ENCODE peak calls at places on chromosomes 16 and 17, in four cellular contexts. B is A549, W is K562, G is HepG2. L is an unnamed sample.

GRCh38 chr17:76446449-76447231 is 6.3 kb downstream of the UBE2O start:
- DNase-seq in B (peak; percentile 84), G (peak; percentile 84), W (peak; percentile 74), L (no peak)

GRCh38 chr16:67391424-67392300 is 1.6 kb downstream of the TPPP3 start:
- DNase-seq in B (peak; percentile 43), W (no peak), G (no peak), L (no peak)

GRCh38 chr16:67982011-67982696 is 1.9 kb upstream of the DPEP3 start:
- DNase-seq in W (no peak), B (no peak), G (no peak), L (no peak)

GRCh38 chr17:8732406-8733065 is 12.1 kb downstream of the CCDC42 start:
- DNase-seq in W (no peak), B (no peak), G (no peak), L (no peak)

GRCh38 chr17:17780941-17781590 is 55.7 kb downstream of the SREBF1 start:
- DNase-seq in W (no peak), B (peak; percentile 55), G (no peak), L (peak; percentile 71)

GRCh38 chr17:16491131-16491702 is 776 bp downstream of the LRRC75A start:
- DNase-seq in W (no peak), B (no peak), G (no peak), L (peak; percentile 40)

GRCh38 chr17:78875738-78876597 is 27.0 kb downstream of the CEP295NL start:
- DNase-seq in W (no peak), B (no peak), G (no peak), L (no peak)

GRCh38 chr17:10059684-10060211 is 138.7 kb downstream of the GAS7 start:
- DNase-seq in G (no peak), W (no peak), B (no peak), L (no peak)

GRCh38 chr16:26454102-26454501 is 612.6 kb upstream of the C16orf82 start:
- DNase-seq in B (no peak), G (no peak), W (no peak), L (no peak)

GRCh38 chr17:40099627-40100418 is 566 bp downstream of the NR1D1 start:
- DNase-seq in W (no peak), G (no peak), B (no peak), L (no peak)

GRCh38 chr16:29745126-29745852 is 501 bp downstream of the C16orf54 start:
- DNase-seq in B (no peak), G (no peak), W (no peak), L (no peak)

GRCh38 chr17:81322271-81323082 is 27.4 kb upstream of the SLC38A10 start:
- DNase-seq in G (peak; percentile 78), B (peak; percentile 72), W (peak; percentile 85), L (peak; percentile 56)

GRCh38 chr17:48613862-48614694 is 1.0 kb downstream of the HOXB8 start:
- DNase-seq in W (no peak), G (no peak), B (peak; percentile 71), L (no peak)

GRCh38 chr16:13453938-13454553 is 465.9 kb upstream of the ERCC4 start:
- DNase-seq in W (peak; percentile 50), B (peak; percentile 16), G (peak; percentile 38), L (peak; percentile 52)

GRCh38 chr16:15440852-15441251 is 6.5 kb downstream of the BMERB1 start:
- DNase-seq in G (no peak), W (no peak), B (peak; percentile 86), L (no peak)

GRCh38 chr17:38510424-38511125 is 82.3 kb downstream of the ARHGAP23 start:
- DNase-seq in W (peak; percentile 56), G (peak; percentile 39), B (no peak), L (peak; percentile 65)

GRCh38 chr16:31871510-31871909 is 2.1 kb upstream of the ZNF267 start:
- DNase-seq in B (no peak), G (no peak), W (no peak), L (no peak)

GRCh38 chr17:53454337-53454736 is 368.4 kb upstream of the KIF2B start:
- DNase-seq in W (no peak), B (no peak), G (no peak), L (no peak)

GRCh38 chr16:15031596-15031995 is 24.3 kb downstream of the NTAN1 start:
- DNase-seq in B (no peak), W (no peak), G (no peak), L (no peak)

GRCh38 chr16:73057369-73058210 is 9.7 kb upstream of the ZFHX3 start:
- DNase-seq in W (peak; percentile 7), G (no peak), B (no peak), L (peak; percentile 42)

GRCh38 chr17:80071116-80071980 is 30.0 kb upstream of the GAA start:
- DNase-seq in W (no peak), G (peak; percentile 43), B (no peak), L (no peak)

GRCh38 chr16:67470314-67470713 is 10.6 kb downstream of the ATP6V0D1 start:
- DNase-seq in B (no peak), W (no peak), G (no peak), L (no peak)

GRCh38 chr16:47463771-47464624 is 2.9 kb downstream of the PHKB start:
- DNase-seq in B (no peak), G (no peak), W (peak; percentile 54), L (no peak)

GRCh38 chr17:31274252-31274651 is 22.8 kb downstream of the OMG start:
- DNase-seq in W (no peak), G (peak; percentile 39), B (peak; percentile 27), L (no peak)

GRCh38 chr17:42618442-42619150 is 9.1 kb downstream of the TUBG1 start:
- DNase-seq in W (peak; percentile 82), G (peak; percentile 82), B (peak; percentile 65), L (peak; percentile 70)

GRCh38 chr17:80856863-80857488 is 134.7 kb upstream of the CHMP6 start:
- DNase-seq in G (no peak), B (no peak), W (no peak), L (no peak)

GRCh38 chr16:73319747-73320146 is 271.8 kb upstream of the ZFHX3 start:
- DNase-seq in B (no peak), G (no peak), W (no peak), L (no peak)

GRCh38 chr16:35562471-35562870 is 2103.1 kb downstream of the TP53TG3F start:
- DNase-seq in G (no peak), W (no peak), B (no peak), L (no peak)

GRCh38 chr16:26204138-26204537 is 512.4 kb downstream of the HS3ST4 start:
- DNase-seq in G (no peak), W (no peak), B (no peak), L (no peak)

GRCh38 chr17:41967141-41967920 is 736 bp downstream of the CNP start:
- DNase-seq in W (peak; percentile 48), B (no peak), G (peak; percentile 82), L (peak; percentile 23)

GRCh38 chr16:6684076-6684673 is 648.5 kb upstream of the RBFOX1 start:
- DNase-seq in G (peak; percentile 5), B (peak; percentile 25), W (peak; percentile 36), L (no peak)

GRCh38 chr16:48054881-48055601 is 100.8 kb downstream of the ABCC12 start:
- DNase-seq in G (peak; percentile 35), B (peak; percentile 66), W (peak; percentile 46), L (peak; percentile 66)

DNA sequence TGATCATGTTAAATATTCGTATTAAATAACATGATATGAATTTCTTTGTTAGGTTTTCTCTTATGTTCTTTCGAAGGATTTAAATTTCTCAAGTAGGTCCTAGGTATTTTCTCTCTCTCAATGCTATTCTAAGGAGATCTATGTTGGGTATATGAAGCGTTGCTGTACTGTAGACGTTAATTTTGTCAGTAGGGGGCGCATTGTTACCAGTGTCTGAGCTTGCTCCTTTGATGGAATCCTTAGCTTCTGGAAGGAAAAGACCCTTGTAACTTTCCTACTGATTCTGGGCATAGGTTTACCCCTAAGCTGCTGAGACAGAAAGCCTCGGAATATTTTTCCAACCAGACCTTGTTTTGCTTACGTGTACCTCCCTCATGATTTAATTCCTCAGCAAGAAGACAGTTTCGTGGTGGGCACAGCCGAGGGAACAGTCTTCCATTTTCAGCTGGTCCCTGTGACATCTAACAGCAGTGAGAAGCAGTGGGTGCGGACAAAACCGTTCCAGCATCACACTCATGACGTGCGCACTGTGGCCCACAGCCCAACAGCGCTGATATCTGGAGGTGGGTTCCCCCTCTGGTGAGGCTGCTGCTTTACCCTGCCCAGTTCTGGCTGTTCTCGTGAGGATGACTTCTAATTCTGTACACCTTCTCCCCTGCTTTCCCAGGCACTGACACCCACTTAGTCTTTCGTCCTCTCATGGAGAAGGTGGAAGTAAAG is 17.9 kb downstream of the UTP4 start:
- DNase-seq in W (peak; percentile 76), G (peak; percentile 68), B (peak; percentile 76), L (peak; percentile 56)
- TF ChIP-seq ESRRA in W (no peak), G (no peak), B (no peak), L (no peak)

GRCh38 chr17:4601326-4601725 is 17.0 kb downstream of the SMTNL2 start:
- DNase-seq in B (no peak), W (no peak), G (no peak), L (no peak)

GRCh38 chr17:4597975-4598374 is 13.6 kb downstream of the SMTNL2 start:
- DNase-seq in B (no peak), W (no peak), G (no peak), L (no peak)

GRCh38 chr17:4600563-4600962 is 16.2 kb downstream of the SMTNL2 start:
- DNase-seq in G (no peak), W (no peak), B (no peak), L (peak; percentile 45)

GRCh38 chr17:4598776-4599504 is 14.6 kb downstream of the SMTNL2 start:
- DNase-seq in W (no peak), B (no peak), G (no peak), L (no peak)

DNA sequence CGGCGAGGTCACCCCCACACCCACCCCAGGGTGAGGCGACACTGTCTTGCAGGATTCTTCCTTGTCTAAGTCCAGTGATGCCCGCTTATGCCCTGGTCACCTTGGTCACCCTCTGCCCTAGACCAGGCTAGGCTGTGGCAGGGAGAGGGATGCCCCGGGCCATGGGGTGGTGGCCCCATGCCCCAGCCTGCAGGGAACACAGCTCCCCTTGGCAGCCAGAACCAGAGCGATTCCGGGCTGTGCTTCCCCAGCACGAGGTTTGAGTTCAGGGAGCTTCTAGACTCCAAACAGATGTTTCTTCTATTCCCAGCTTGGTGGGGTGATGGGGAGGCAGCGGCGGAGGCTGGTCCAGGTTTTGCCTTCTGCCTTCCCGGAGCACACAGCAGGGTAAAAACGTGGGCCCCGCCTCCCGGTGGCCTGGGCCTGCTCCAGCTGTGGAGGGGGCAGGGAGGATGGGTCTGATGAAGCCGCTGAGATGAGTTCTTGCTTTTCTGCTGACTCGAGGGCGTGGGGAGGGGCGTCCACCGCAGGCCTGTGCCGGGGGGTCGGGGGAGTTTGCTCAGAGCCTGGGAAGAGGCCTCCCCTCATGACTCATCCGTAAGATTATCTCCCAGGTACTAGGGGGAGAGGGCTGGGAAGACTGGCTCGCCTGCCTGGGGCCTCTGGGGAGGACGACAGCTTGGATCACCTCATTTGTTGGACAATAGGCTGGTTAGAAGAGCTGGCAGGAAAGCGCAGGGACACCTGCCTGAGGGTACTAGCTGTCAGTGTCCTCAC is 15.4 kb downstream of the SMTNL2 start:
- DNase-seq in B (no peak), W (peak; percentile 44), G (peak; percentile 47), L (peak; percentile 71)
- TF ChIP-seq JUN in B (no peak), W (no peak), G (no peak), L (no peak)

GRCh38 chr16:3553138-3553923 is 23.9 kb downstream of the NLRC3 start:
- DNase-seq in B (peak; percentile 21), W (no peak), G (peak; percentile 7), L (no peak)
- TF ChIP-seq ESRRA in B (no peak), W (no peak), G (no peak), L (no peak)

GRCh38 chr16:9058211-9058610 is 33.2 kb upstream of the HAPSTR1 start:
- DNase-seq in B (no peak), W (no peak), G (no peak), L (no peak)

GRCh38 chr16:9054460-9054859 is 37.0 kb upstream of the HAPSTR1 start:
- DNase-seq in W (no peak), G (no peak), B (no peak), L (no peak)

GRCh38 chr16:9056061-9056460 is 35.4 kb upstream of the HAPSTR1 start:
- DNase-seq in B (no peak), G (no peak), W (no peak), L (no peak)

GRCh38 chr16:9055115-9055514 is 36.3 kb upstream of the HAPSTR1 start:
- DNase-seq in G (no peak), W (no peak), B (no peak), L (no peak)

GRCh38 chr16:9055661-9056060 is 35.8 kb upstream of the HAPSTR1 start:
- DNase-seq in G (peak; percentile 39), W (no peak), B (no peak), L (no peak)
- TF ChIP-seq JUN in G (no peak), W (no peak), B (no peak), L (no peak)

L was measured in WTC11.